ENCODE peak calls at places on chromosome 17, in six cellular contexts. One of them, this sample, is unnamed.

GRCh38 chr17:917391-917811 is 62.2 kb downstream of the NXN start:
- DNase-seq in Peyer's patch: no peak
- DNase-seq in left ventricle myocardium inferior: no peak
- DNase-seq in RWPE1: no peak
- DNase-seq in CD8-positive, alpha-beta T cell: no peak
- DNase-seq in cardiac fibroblast: no peak
- DNase-seq in this sample: no peak

GRCh38 chr17:17767096-17767470 is 69.7 kb downstream of the SREBF1 start:
- DNase-seq in Peyer's patch: no peak
- DNase-seq in left ventricle myocardium inferior: no peak
- DNase-seq in RWPE1: no peak
- DNase-seq in CD8-positive, alpha-beta T cell: no peak
- DNase-seq in cardiac fibroblast: no peak
- DNase-seq in this sample: no peak

GRCh38 chr17:48570325-48571023 is 7.7 kb downstream of the HOXB4 start:
- DNase-seq in Peyer's patch: peak
- DNase-seq in left ventricle myocardium inferior: no peak
- DNase-seq in RWPE1: no peak
- DNase-seq in CD8-positive, alpha-beta T cell: no peak
- DNase-seq in cardiac fibroblast: no peak
- DNase-seq in this sample: no peak

GRCh38 chr17:50407921-50408320 is 10.6 kb upstream of the LRRC59 start:
- DNase-seq in Peyer's patch: no peak
- DNase-seq in left ventricle myocardium inferior: no peak
- DNase-seq in RWPE1: no peak
- DNase-seq in CD8-positive, alpha-beta T cell: no peak
- DNase-seq in cardiac fibroblast: no peak
- DNase-seq in this sample: no peak

GRCh38 chr17:83200746-83201145 is 121.3 kb downstream of the METRNL start:
- DNase-seq in Peyer's patch: no peak
- DNase-seq in left ventricle myocardium inferior: peak
- DNase-seq in RWPE1: no peak
- DNase-seq in CD8-positive, alpha-beta T cell: no peak
- DNase-seq in cardiac fibroblast: no peak
- DNase-seq in this sample: no peak

GRCh38 chr17:75181608-75182318 is 996 bp downstream of the SUMO2 start:
- DNase-seq in Peyer's patch: no peak
- DNase-seq in left ventricle myocardium inferior: peak
- DNase-seq in RWPE1: no peak
- DNase-seq in CD8-positive, alpha-beta T cell: peak
- DNase-seq in cardiac fibroblast: no peak
- DNase-seq in this sample: peak

GRCh38 chr17:73184133-73184993 is 8.5 kb upstream of the COG1 start:
- DNase-seq in Peyer's patch: no peak
- DNase-seq in left ventricle myocardium inferior: no peak
- DNase-seq in RWPE1: no peak
- DNase-seq in CD8-positive, alpha-beta T cell: no peak
- DNase-seq in cardiac fibroblast: no peak
- DNase-seq in this sample: no peak

GRCh38 chr17:2707721-2708584 is 3.6 kb downstream of the CLUH start:
- DNase-seq in Peyer's patch: no peak
- DNase-seq in left ventricle myocardium inferior: peak
- DNase-seq in RWPE1: no peak
- DNase-seq in CD8-positive, alpha-beta T cell: no peak
- DNase-seq in cardiac fibroblast: peak
- DNase-seq in this sample: peak

GRCh38 chr17:12282056-12282455 is 261.4 kb downstream of the MAP2K4 start:
- DNase-seq in Peyer's patch: no peak
- DNase-seq in left ventricle myocardium inferior: no peak
- DNase-seq in RWPE1: no peak
- DNase-seq in CD8-positive, alpha-beta T cell: no peak
- DNase-seq in cardiac fibroblast: no peak
- DNase-seq in this sample: no peak

GRCh38 chr17:29930399-29931010 is 477 bp upstream of the SSH2 start:
- DNase-seq in Peyer's patch: peak
- DNase-seq in left ventricle myocardium inferior: no peak
- DNase-seq in RWPE1: no peak
- DNase-seq in CD8-positive, alpha-beta T cell: peak
- DNase-seq in cardiac fibroblast: no peak
- DNase-seq in this sample: peak

GRCh38 chr17:56350592-56350991 is 197.3 kb downstream of the ANKFN1 start:
- DNase-seq in Peyer's patch: no peak
- DNase-seq in left ventricle myocardium inferior: no peak
- DNase-seq in RWPE1: no peak
- DNase-seq in CD8-positive, alpha-beta T cell: no peak
- DNase-seq in cardiac fibroblast: no peak
- DNase-seq in this sample: no peak

GRCh38 chr17:40058151-40058784 is 4.1 kb upstream of the MED24 start:
- DNase-seq in Peyer's patch: no peak
- DNase-seq in left ventricle myocardium inferior: no peak
- DNase-seq in RWPE1: no peak
- DNase-seq in CD8-positive, alpha-beta T cell: no peak
- DNase-seq in cardiac fibroblast: peak
- DNase-seq in this sample: no peak

GRCh38 chr17:245020-245419 is 63.6 kb upstream of the DOC2B start:
- DNase-seq in Peyer's patch: no peak
- DNase-seq in left ventricle myocardium inferior: peak
- DNase-seq in RWPE1: no peak
- DNase-seq in CD8-positive, alpha-beta T cell: no peak
- DNase-seq in cardiac fibroblast: no peak
- DNase-seq in this sample: peak

GRCh38 chr17:16491131-16491702 is 776 bp downstream of the LRRC75A start:
- DNase-seq in Peyer's patch: peak
- DNase-seq in left ventricle myocardium inferior: no peak
- DNase-seq in RWPE1: no peak
- DNase-seq in CD8-positive, alpha-beta T cell: peak
- DNase-seq in cardiac fibroblast: no peak
- DNase-seq in this sample: peak

GRCh38 chr17:80790021-80790765 is 201.4 kb upstream of the CHMP6 start:
- DNase-seq in Peyer's patch: no peak
- DNase-seq in left ventricle myocardium inferior: no peak
- DNase-seq in RWPE1: no peak
- DNase-seq in CD8-positive, alpha-beta T cell: peak
- DNase-seq in cardiac fibroblast: no peak
- DNase-seq in this sample: no peak

GRCh38 chr17:78597923-78598545 is 20.8 kb upstream of the DNAH17 start:
- DNase-seq in Peyer's patch: no peak
- DNase-seq in left ventricle myocardium inferior: no peak
- DNase-seq in RWPE1: no peak
- DNase-seq in CD8-positive, alpha-beta T cell: no peak
- DNase-seq in cardiac fibroblast: peak
- DNase-seq in this sample: no peak

GRCh38 chr17:79597040-79597439 is 13.8 kb downstream of the RBFOX3 start:
- DNase-seq in Peyer's patch: no peak
- DNase-seq in left ventricle myocardium inferior: no peak
- DNase-seq in RWPE1: no peak
- DNase-seq in CD8-positive, alpha-beta T cell: no peak
- DNase-seq in cardiac fibroblast: no peak
- DNase-seq in this sample: no peak

DNA sequence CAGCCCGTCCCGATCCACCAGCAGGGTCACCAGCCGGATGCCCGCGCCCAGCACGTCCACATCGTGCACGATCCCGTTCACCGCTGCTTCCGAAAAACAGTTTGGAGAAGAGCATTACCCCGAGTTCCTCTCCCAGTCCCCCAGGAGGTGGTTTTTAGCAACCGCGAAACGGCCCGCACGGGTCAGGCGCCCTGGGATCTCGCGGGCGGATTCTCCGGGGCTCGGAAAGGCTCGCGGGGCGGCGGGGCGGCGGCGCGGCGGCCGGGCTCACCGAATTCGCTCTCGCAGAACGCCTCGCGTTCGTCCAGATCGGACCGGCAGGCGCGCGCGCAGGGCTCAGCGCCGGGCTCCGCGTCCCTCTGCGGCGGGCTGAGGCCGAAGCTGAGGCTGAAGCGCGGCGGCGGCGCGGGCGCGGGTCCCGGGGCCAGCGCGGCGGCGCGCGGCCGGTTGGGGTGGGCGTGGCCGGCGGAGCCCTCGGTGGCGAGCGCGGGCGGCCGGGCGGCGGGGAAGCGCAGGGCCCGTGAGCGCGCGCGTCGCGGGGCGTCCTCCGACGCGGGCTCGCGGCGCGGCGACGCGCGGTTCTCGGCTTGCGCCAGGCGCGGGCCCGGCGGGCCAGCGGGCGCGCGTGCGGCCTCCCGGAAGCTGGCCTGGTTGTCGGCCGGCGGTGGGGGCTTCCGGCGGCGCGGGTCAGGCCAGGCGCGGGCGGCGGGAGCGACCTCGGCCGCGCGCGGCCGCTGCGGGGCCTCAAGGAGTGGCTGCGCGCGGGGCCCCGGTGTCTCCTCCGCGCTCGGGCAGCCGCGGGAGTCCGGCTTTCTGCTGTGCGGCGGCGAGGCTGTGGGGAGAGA is 2.9 kb downstream of the C17orf58 start:
- DNase-seq in Peyer's patch: peak
- DNase-seq in left ventricle myocardium inferior: peak
- DNase-seq in RWPE1: peak
- DNase-seq in CD8-positive, alpha-beta T cell: peak
- DNase-seq in cardiac fibroblast: peak
- DNase-seq in this sample: peak
- TF ChIP-seq CTCF in Peyer's patch: no peak
- TF ChIP-seq CTCF in left ventricle myocardium inferior: peak
- TF ChIP-seq CTCF in RWPE1: no peak
- TF ChIP-seq CTCF in CD8-positive, alpha-beta T cell: no peak
- TF ChIP-seq CTCF in cardiac fibroblast: peak
- TF ChIP-seq CTCF in this sample: peak

DNA sequence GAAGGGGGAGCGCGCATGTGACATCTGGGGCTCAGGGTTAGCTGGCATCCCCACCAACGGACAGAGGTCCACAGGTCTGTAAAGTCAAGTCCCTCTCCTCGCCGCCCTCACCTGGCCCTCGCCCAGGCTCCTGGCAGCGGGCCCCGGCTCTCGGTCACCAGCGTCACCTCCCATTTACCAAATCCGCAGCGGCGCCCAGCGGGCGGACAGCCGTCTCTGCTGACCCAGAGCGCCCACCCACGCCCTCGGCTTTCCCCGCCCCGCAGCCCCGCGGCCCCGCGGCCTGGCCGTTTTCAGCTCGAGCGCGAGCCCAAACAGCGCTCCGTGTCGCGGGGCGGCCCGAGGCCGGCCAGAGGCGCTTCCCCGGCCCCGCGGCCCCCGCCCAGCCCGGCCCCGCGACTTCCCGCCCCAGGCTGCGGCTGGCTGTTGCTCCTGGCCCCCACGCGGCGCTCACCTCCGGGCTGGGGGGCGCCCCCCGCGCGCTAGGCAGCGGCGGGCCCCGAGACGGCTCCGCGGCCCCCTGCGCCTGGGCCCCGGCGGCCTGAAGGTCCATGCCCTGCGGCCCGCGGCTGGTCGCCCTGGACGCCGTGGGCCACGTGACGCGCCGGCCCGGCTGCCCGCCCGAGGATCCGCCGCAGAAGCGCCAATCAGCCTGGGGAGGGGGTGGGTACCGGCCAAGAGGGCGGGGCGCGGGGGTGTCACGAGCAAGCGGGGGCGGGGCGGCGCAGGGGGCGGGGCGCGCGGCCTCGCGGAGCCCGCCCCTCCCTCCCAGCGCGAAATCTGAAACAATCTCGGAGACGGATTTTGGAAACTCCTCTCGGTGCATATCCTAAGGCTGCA is at the start of gene COPRS:
- DNase-seq in Peyer's patch: peak
- DNase-seq in left ventricle myocardium inferior: peak
- DNase-seq in RWPE1: peak
- DNase-seq in CD8-positive, alpha-beta T cell: peak
- DNase-seq in cardiac fibroblast: peak
- DNase-seq in this sample: peak
- TF ChIP-seq CTCF in Peyer's patch: no peak
- TF ChIP-seq CTCF in left ventricle myocardium inferior: peak
- TF ChIP-seq CTCF in RWPE1: no peak
- TF ChIP-seq CTCF in CD8-positive, alpha-beta T cell: no peak
- TF ChIP-seq CTCF in cardiac fibroblast: no peak
- TF ChIP-seq CTCF in this sample: no peak

GRCh38 chr17:6430769-6431168 is 4.2 kb downstream of the AIPL1 start:
- DNase-seq in Peyer's patch: no peak
- DNase-seq in left ventricle myocardium inferior: no peak
- DNase-seq in RWPE1: no peak
- DNase-seq in CD8-positive, alpha-beta T cell: no peak
- DNase-seq in cardiac fibroblast: no peak
- DNase-seq in this sample: no peak
- TF ChIP-seq CTCF in Peyer's patch: no peak
- TF ChIP-seq CTCF in left ventricle myocardium inferior: no peak
- TF ChIP-seq CTCF in RWPE1: no peak
- TF ChIP-seq CTCF in CD8-positive, alpha-beta T cell: no peak
- TF ChIP-seq CTCF in cardiac fibroblast: peak
- TF ChIP-seq CTCF in this sample: no peak

DNA sequence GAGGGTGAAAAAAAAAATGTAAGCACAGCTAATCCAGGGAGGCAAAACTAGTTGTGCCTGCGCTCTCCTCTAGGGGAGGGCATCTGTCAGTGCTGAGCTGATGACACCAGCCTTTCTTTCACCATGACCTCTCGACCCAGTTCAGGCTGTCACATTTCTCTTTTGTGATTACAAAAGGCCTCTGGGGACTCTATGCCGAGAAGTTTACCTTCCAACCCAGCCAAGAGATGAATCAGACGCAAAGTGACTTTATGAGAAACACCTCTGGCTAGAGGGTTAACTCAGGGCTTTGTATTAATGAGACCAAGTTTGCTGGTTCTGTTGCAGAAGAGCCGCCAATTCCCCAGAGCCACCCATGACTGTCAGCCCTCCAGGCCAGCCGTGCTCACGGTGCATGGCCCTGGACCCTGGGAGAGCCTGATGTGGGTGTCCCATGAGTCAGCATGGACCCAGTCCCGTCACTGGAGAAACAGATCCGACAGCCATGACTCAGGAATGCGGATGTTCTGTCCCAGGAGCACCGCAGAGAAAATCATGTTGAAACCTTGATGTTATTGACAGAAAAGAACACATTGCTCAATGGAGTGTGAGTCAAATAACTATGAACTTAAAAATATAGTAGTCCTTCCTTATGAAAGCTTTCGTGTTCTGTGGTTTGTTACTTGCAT is 437.2 kb downstream of the HS3ST3B1 start:
- DNase-seq in Peyer's patch: no peak
- DNase-seq in left ventricle myocardium inferior: peak
- DNase-seq in RWPE1: peak
- DNase-seq in CD8-positive, alpha-beta T cell: no peak
- DNase-seq in cardiac fibroblast: peak
- DNase-seq in this sample: peak
- TF ChIP-seq CTCF in Peyer's patch: no peak
- TF ChIP-seq CTCF in left ventricle myocardium inferior: no peak
- TF ChIP-seq CTCF in RWPE1: peak
- TF ChIP-seq CTCF in CD8-positive, alpha-beta T cell: no peak
- TF ChIP-seq CTCF in cardiac fibroblast: peak
- TF ChIP-seq CTCF in this sample: no peak

GRCh38 chr17:3910420-3911270 is 5.6 kb downstream of the P2RX1 start:
- DNase-seq in Peyer's patch: no peak
- DNase-seq in left ventricle myocardium inferior: no peak
- DNase-seq in RWPE1: no peak
- DNase-seq in CD8-positive, alpha-beta T cell: no peak
- DNase-seq in cardiac fibroblast: no peak
- DNase-seq in this sample: no peak

GRCh38 chr17:3909257-3909656 is 7.0 kb downstream of the P2RX1 start:
- DNase-seq in Peyer's patch: no peak
- DNase-seq in left ventricle myocardium inferior: no peak
- DNase-seq in RWPE1: no peak
- DNase-seq in CD8-positive, alpha-beta T cell: no peak
- DNase-seq in cardiac fibroblast: no peak
- DNase-seq in this sample: no peak

GRCh38 chr17:3906881-3907280 is 9.4 kb downstream of the P2RX1 start:
- DNase-seq in Peyer's patch: no peak
- DNase-seq in left ventricle myocardium inferior: no peak
- DNase-seq in RWPE1: no peak
- DNase-seq in CD8-positive, alpha-beta T cell: no peak
- DNase-seq in cardiac fibroblast: no peak
- DNase-seq in this sample: no peak

GRCh38 chr17:3905017-3905486 is 11.2 kb downstream of the P2RX1 start:
- DNase-seq in Peyer's patch: no peak
- DNase-seq in left ventricle myocardium inferior: no peak
- DNase-seq in RWPE1: no peak
- DNase-seq in CD8-positive, alpha-beta T cell: no peak
- DNase-seq in cardiac fibroblast: no peak
- DNase-seq in this sample: peak

GRCh38 chr17:3907483-3908216 is 8.6 kb downstream of the P2RX1 start:
- DNase-seq in Peyer's patch: no peak
- DNase-seq in left ventricle myocardium inferior: no peak
- DNase-seq in RWPE1: no peak
- DNase-seq in CD8-positive, alpha-beta T cell: no peak
- DNase-seq in cardiac fibroblast: no peak
- DNase-seq in this sample: no peak
- TF ChIP-seq CTCF in Peyer's patch: no peak
- TF ChIP-seq CTCF in left ventricle myocardium inferior: peak
- TF ChIP-seq CTCF in RWPE1: no peak
- TF ChIP-seq CTCF in CD8-positive, alpha-beta T cell: no peak
- TF ChIP-seq CTCF in cardiac fibroblast: no peak
- TF ChIP-seq CTCF in this sample: peak

This sample was measured in transverse colon.